ENCODE peak calls at places on chromosome 13, in seven cellular contexts. One of them, this sample, is unnamed.

GRCh38 chr13:97308735-97309429 is 86.7 kb downstream of the MBNL2 start:
- DNase-seq in HCT116: no peak
- DNase-seq in T-helper 2 cell: no peak
- DNase-seq in activated CD8-positive, alpha-beta memory T cell treated with anti-CD3 and anti-CD28 coated beads for 48 hours: no peak
- DNase-seq in astrocyte: peak; percentile 34
- DNase-seq in GOT3: no peak
- DNase-seq in cardiac fibroblast: peak; percentile 33
- DNase-seq in this sample: no peak

GRCh38 chr13:21034602-21035190 is 26.7 kb downstream of the LATS2 start:
- DNase-seq in HCT116: no peak
- DNase-seq in T-helper 2 cell: no peak
- DNase-seq in activated CD8-positive, alpha-beta memory T cell treated with anti-CD3 and anti-CD28 coated beads for 48 hours: no peak
- DNase-seq in astrocyte: peak; percentile 65
- DNase-seq in GOT3: no peak
- DNase-seq in cardiac fibroblast: peak; percentile 53
- DNase-seq in this sample: no peak

GRCh38 chr13:48750588-48751383 is 97.1 kb downstream of the CYSLTR2 start:
- DNase-seq in HCT116: no peak
- DNase-seq in T-helper 2 cell: no peak
- DNase-seq in activated CD8-positive, alpha-beta memory T cell treated with anti-CD3 and anti-CD28 coated beads for 48 hours: no peak
- DNase-seq in astrocyte: no peak
- DNase-seq in GOT3: no peak
- DNase-seq in cardiac fibroblast: peak; percentile 49
- DNase-seq in this sample: no peak

GRCh38 chr13:52051400-52051799 is 26.9 kb downstream of the UTP14C start:
- DNase-seq in HCT116: no peak
- DNase-seq in T-helper 2 cell: no peak
- DNase-seq in activated CD8-positive, alpha-beta memory T cell treated with anti-CD3 and anti-CD28 coated beads for 48 hours: no peak
- DNase-seq in astrocyte: no peak
- DNase-seq in GOT3: no peak
- DNase-seq in cardiac fibroblast: no peak
- DNase-seq in this sample: no peak

GRCh38 chr13:30859326-30859725 is 46.7 kb upstream of the MEDAG start:
- DNase-seq in HCT116: no peak
- DNase-seq in T-helper 2 cell: no peak
- DNase-seq in activated CD8-positive, alpha-beta memory T cell treated with anti-CD3 and anti-CD28 coated beads for 48 hours: no peak
- DNase-seq in astrocyte: no peak
- DNase-seq in GOT3: no peak
- DNase-seq in cardiac fibroblast: no peak
- DNase-seq in this sample: no peak

GRCh38 chr13:93289047-93289446 is 62.4 kb downstream of the GPC6 start:
- DNase-seq in HCT116: no peak
- DNase-seq in T-helper 2 cell: no peak
- DNase-seq in activated CD8-positive, alpha-beta memory T cell treated with anti-CD3 and anti-CD28 coated beads for 48 hours: no peak
- DNase-seq in astrocyte: no peak
- DNase-seq in GOT3: no peak
- DNase-seq in cardiac fibroblast: no peak
- DNase-seq in this sample: no peak

GRCh38 chr13:41457589-41458186 is 338 bp downstream of the RGCC start:
- DNase-seq in HCT116: no peak
- DNase-seq in T-helper 2 cell: peak; percentile 55
- DNase-seq in activated CD8-positive, alpha-beta memory T cell treated with anti-CD3 and anti-CD28 coated beads for 48 hours: no peak
- DNase-seq in astrocyte: no peak
- DNase-seq in GOT3: no peak
- DNase-seq in cardiac fibroblast: no peak
- DNase-seq in this sample: no peak

GRCh38 chr13:108342369-108343289 is 73.1 kb downstream of the TNFSF13B start:
- DNase-seq in HCT116: peak; percentile 16
- DNase-seq in T-helper 2 cell: peak; percentile 87
- DNase-seq in activated CD8-positive, alpha-beta memory T cell treated with anti-CD3 and anti-CD28 coated beads for 48 hours: no peak
- DNase-seq in astrocyte: peak; percentile 14
- DNase-seq in GOT3: no peak
- DNase-seq in cardiac fibroblast: peak; percentile 68
- DNase-seq in this sample: peak; percentile 29

GRCh38 chr13:36612242-36612641 is 61.6 kb upstream of the SERTM1 start:
- DNase-seq in HCT116: no peak
- DNase-seq in T-helper 2 cell: no peak
- DNase-seq in activated CD8-positive, alpha-beta memory T cell treated with anti-CD3 and anti-CD28 coated beads for 48 hours: no peak
- DNase-seq in astrocyte: no peak
- DNase-seq in GOT3: no peak
- DNase-seq in cardiac fibroblast: no peak
- DNase-seq in this sample: no peak

GRCh38 chr13:43304945-43305344 is 281.6 kb downstream of the DNAJC15 start:
- DNase-seq in HCT116: no peak
- DNase-seq in T-helper 2 cell: no peak
- DNase-seq in activated CD8-positive, alpha-beta memory T cell treated with anti-CD3 and anti-CD28 coated beads for 48 hours: no peak
- DNase-seq in astrocyte: no peak
- DNase-seq in GOT3: no peak
- DNase-seq in cardiac fibroblast: no peak
- DNase-seq in this sample: no peak

GRCh38 chr13:106468948-106469590 is 66.4 kb downstream of the EFNB2 start:
- DNase-seq in HCT116: no peak
- DNase-seq in T-helper 2 cell: no peak
- DNase-seq in activated CD8-positive, alpha-beta memory T cell treated with anti-CD3 and anti-CD28 coated beads for 48 hours: no peak
- DNase-seq in astrocyte: no peak
- DNase-seq in GOT3: no peak
- DNase-seq in cardiac fibroblast: no peak
- DNase-seq in this sample: no peak

GRCh38 chr13:37453246-37453645 is 145.3 kb downstream of the POSTN start:
- DNase-seq in HCT116: no peak
- DNase-seq in T-helper 2 cell: no peak
- DNase-seq in activated CD8-positive, alpha-beta memory T cell treated with anti-CD3 and anti-CD28 coated beads for 48 hours: no peak
- DNase-seq in astrocyte: peak; percentile 36
- DNase-seq in GOT3: no peak
- DNase-seq in cardiac fibroblast: peak; percentile 96
- DNase-seq in this sample: no peak

GRCh38 chr13:22049384-22049783 is 378.5 kb downstream of the FGF9 start:
- DNase-seq in HCT116: no peak
- DNase-seq in T-helper 2 cell: no peak
- DNase-seq in activated CD8-positive, alpha-beta memory T cell treated with anti-CD3 and anti-CD28 coated beads for 48 hours: no peak
- DNase-seq in astrocyte: no peak
- DNase-seq in GOT3: no peak
- DNase-seq in cardiac fibroblast: no peak
- DNase-seq in this sample: no peak

GRCh38 chr13:113968463-113969310 is 5.2 kb downstream of the C13orf46 start:
- DNase-seq in HCT116: no peak
- DNase-seq in T-helper 2 cell: no peak
- DNase-seq in activated CD8-positive, alpha-beta memory T cell treated with anti-CD3 and anti-CD28 coated beads for 48 hours: no peak
- DNase-seq in astrocyte: no peak
- DNase-seq in GOT3: no peak
- DNase-seq in cardiac fibroblast: no peak
- DNase-seq in this sample: no peak

GRCh38 chr13:70732611-70733010 is 624.4 kb upstream of the KLHL1 start:
- DNase-seq in HCT116: no peak
- DNase-seq in T-helper 2 cell: no peak
- DNase-seq in activated CD8-positive, alpha-beta memory T cell treated with anti-CD3 and anti-CD28 coated beads for 48 hours: no peak
- DNase-seq in astrocyte: no peak
- DNase-seq in GOT3: no peak
- DNase-seq in cardiac fibroblast: no peak
- DNase-seq in this sample: peak; percentile 99

GRCh38 chr13:80361883-80362327 is 21.0 kb upstream of the SPRY2 start:
- DNase-seq in HCT116: no peak
- DNase-seq in T-helper 2 cell: peak; percentile 77
- DNase-seq in activated CD8-positive, alpha-beta memory T cell treated with anti-CD3 and anti-CD28 coated beads for 48 hours: no peak
- DNase-seq in astrocyte: no peak
- DNase-seq in GOT3: no peak
- DNase-seq in cardiac fibroblast: no peak
- DNase-seq in this sample: no peak

GRCh38 chr13:92379371-92379770 is 847.2 kb upstream of the GPC6 start:
- DNase-seq in HCT116: no peak
- DNase-seq in T-helper 2 cell: no peak
- DNase-seq in activated CD8-positive, alpha-beta memory T cell treated with anti-CD3 and anti-CD28 coated beads for 48 hours: no peak
- DNase-seq in astrocyte: no peak
- DNase-seq in GOT3: no peak
- DNase-seq in cardiac fibroblast: no peak
- DNase-seq in this sample: no peak

GRCh38 chr13:51801631-51802099 is 2.3 kb downstream of the DHRS12 start:
- DNase-seq in HCT116: no peak
- DNase-seq in T-helper 2 cell: no peak
- DNase-seq in activated CD8-positive, alpha-beta memory T cell treated with anti-CD3 and anti-CD28 coated beads for 48 hours: no peak
- DNase-seq in astrocyte: no peak
- DNase-seq in GOT3: no peak
- DNase-seq in cardiac fibroblast: peak; percentile 38
- DNase-seq in this sample: no peak

GRCh38 chr13:111904701-111905608 is 162.0 kb upstream of the SOX1 start:
- DNase-seq in HCT116: peak; percentile 10
- DNase-seq in T-helper 2 cell: no peak
- DNase-seq in activated CD8-positive, alpha-beta memory T cell treated with anti-CD3 and anti-CD28 coated beads for 48 hours: no peak
- DNase-seq in astrocyte: no peak
- DNase-seq in GOT3: no peak
- DNase-seq in cardiac fibroblast: no peak
- DNase-seq in this sample: no peak

GRCh38 chr13:65724261-65724660 is 1505.9 kb downstream of the PCDH9 start:
- DNase-seq in HCT116: no peak
- DNase-seq in T-helper 2 cell: no peak
- DNase-seq in activated CD8-positive, alpha-beta memory T cell treated with anti-CD3 and anti-CD28 coated beads for 48 hours: no peak
- DNase-seq in astrocyte: peak; percentile 68
- DNase-seq in GOT3: no peak
- DNase-seq in cardiac fibroblast: peak; percentile 80
- DNase-seq in this sample: no peak

GRCh38 chr13:105587786-105588185 is 947.7 kb downstream of the EFNB2 start:
- DNase-seq in HCT116: peak; percentile 66
- DNase-seq in T-helper 2 cell: no peak
- DNase-seq in activated CD8-positive, alpha-beta memory T cell treated with anti-CD3 and anti-CD28 coated beads for 48 hours: no peak
- DNase-seq in astrocyte: peak; percentile 67
- DNase-seq in GOT3: no peak
- DNase-seq in cardiac fibroblast: peak; percentile 46
- DNase-seq in this sample: no peak

GRCh38 chr13:97122381-97122996 is 99.6 kb upstream of the MBNL2 start:
- DNase-seq in HCT116: peak; percentile 85
- DNase-seq in T-helper 2 cell: no peak
- DNase-seq in activated CD8-positive, alpha-beta memory T cell treated with anti-CD3 and anti-CD28 coated beads for 48 hours: no peak
- DNase-seq in astrocyte: peak; percentile 75
- DNase-seq in GOT3: no peak
- DNase-seq in cardiac fibroblast: peak; percentile 83
- DNase-seq in this sample: no peak

GRCh38 chr13:39952244-39953233 is 297.1 kb downstream of the COG6 start:
- DNase-seq in HCT116: no peak
- DNase-seq in T-helper 2 cell: peak; percentile 34
- DNase-seq in activated CD8-positive, alpha-beta memory T cell treated with anti-CD3 and anti-CD28 coated beads for 48 hours: no peak
- DNase-seq in astrocyte: peak; percentile 6
- DNase-seq in GOT3: no peak
- DNase-seq in cardiac fibroblast: peak; percentile 74
- DNase-seq in this sample: no peak

This sample was measured in NCI-H748 treated with DMSO at 0.1 percent for 48 hours.